ENCODE peak calls at places on chromosomes 13 and 19, in six cellular contexts. C, Z, P, R, E and V are unnamed samples.

GRCh38 chr13:79710376-79710775 is 229.4 kb downstream of the NDFIP2 start:
- DNase-seq in C (no peak), Z (no peak), P (peak), R (no peak), E (no peak), V (no peak)

GRCh38 chr19:20367811-20368294 is 197.7 kb downstream of the ZNF737 start:
- DNase-seq in C (no peak), Z (no peak), P (no peak), R (no peak), E (no peak), V (no peak)

GRCh38 chr19:33438016-33438671 is 64.6 kb downstream of the CEBPG start:
- DNase-seq in C (peak), Z (no peak), P (peak), R (no peak), E (no peak), V (no peak)

GRCh38 chr19:37778613-37779138 is 710 bp downstream of the ZNF573 start:
- DNase-seq in C (no peak), Z (no peak), P (peak), R (no peak), E (peak), V (peak)

GRCh38 chr19:30444686-30445232 is 72.6 kb downstream of the ZNF536 start:
- DNase-seq in C (no peak), Z (no peak), P (no peak), R (no peak), E (no peak), V (no peak)

GRCh38 chr19:43351998-43352746 is 1.3 kb upstream of the CD177 start:
- DNase-seq in C (no peak), Z (no peak), P (no peak), R (no peak), E (no peak), V (no peak)

GRCh38 chr19:13637664-13638063 is 126.7 kb upstream of the MRI1 start:
- DNase-seq in C (no peak), Z (no peak), P (peak), R (no peak), E (no peak), V (no peak)

GRCh38 chr19:8259922-8260247 is 48.3 kb downstream of the CD320 start:
- DNase-seq in C (no peak), Z (no peak), P (no peak), R (no peak), E (no peak), V (no peak)

GRCh38 chr19:33639034-33639681 is 17.4 kb downstream of the CHST8 start:
- DNase-seq in C (no peak), Z (no peak), P (no peak), R (no peak), E (no peak), V (no peak)

GRCh38 chr13:74062933-74063332 is 71.3 kb downstream of the KLF12 start:
- DNase-seq in C (peak), Z (no peak), P (peak), R (peak), E (no peak), V (peak)

GRCh38 chr13:36559388-36559787 is 114.4 kb upstream of the SERTM1 start:
- DNase-seq in C (no peak), Z (no peak), P (no peak), R (no peak), E (no peak), V (no peak)

GRCh38 chr19:12913871-12914690 is 5.0 kb downstream of the SYCE2 start:
- DNase-seq in C (no peak), Z (no peak), P (peak), R (peak), E (peak), V (peak)

GRCh38 chr13:97849305-97849704 is 104.2 kb upstream of the IPO5 start:
- DNase-seq in C (no peak), Z (no peak), P (peak), R (no peak), E (peak), V (no peak)

GRCh38 chr13:97223711-97224461 is 1.8 kb downstream of the MBNL2 start:
- DNase-seq in C (peak), Z (peak), P (peak), R (peak), E (peak), V (peak)

GRCh38 chr19:38095411-38096308 is 128.4 kb downstream of the DPF1 start:
- DNase-seq in C (peak), Z (peak), P (peak), R (peak), E (peak), V (peak)

GRCh38 chr19:58196911-58197616 is 14.2 kb downstream of the ZNF274 start:
- DNase-seq in C (no peak), Z (no peak), P (no peak), R (no peak), E (peak), V (no peak)

GRCh38 chr19:49431330-49431749 is 6.2 kb downstream of the GFY start:
- DNase-seq in C (no peak), Z (no peak), P (no peak), R (no peak), E (no peak), V (no peak)

GRCh38 chr13:42996584-42996983 is 4.5 kb upstream of the EPSTI1 start:
- DNase-seq in C (no peak), Z (no peak), P (peak), R (no peak), E (peak), V (no peak)

GRCh38 chr13:52344108-52344507 is 61.9 kb downstream of the THSD1 start:
- DNase-seq in C (no peak), Z (no peak), P (peak), R (no peak), E (no peak), V (no peak)

GRCh38 chr13:25881136-25881926 is 170.5 kb downstream of the SHISA2 start:
- DNase-seq in C (no peak), Z (no peak), P (no peak), R (no peak), E (no peak), V (no peak)

GRCh38 chr13:96165840-96166239 is 75.9 kb downstream of the HS6ST3 start:
- DNase-seq in C (no peak), Z (no peak), P (no peak), R (no peak), E (no peak), V (no peak)

GRCh38 chr19:34881982-34882381 is 44.7 kb upstream of the ZNF30 start:
- DNase-seq in C (no peak), Z (no peak), P (peak), R (no peak), E (peak), V (no peak)

GRCh38 chr13:98796798-98797197 is 44.3 kb upstream of the SLC15A1 start:
- DNase-seq in C (no peak), Z (no peak), P (no peak), R (no peak), E (no peak), V (no peak)

GRCh38 chr19:47239610-47240296 is 8.8 kb upstream of the BBC3 start:
- DNase-seq in C (no peak), Z (peak), P (peak), R (no peak), E (no peak), V (peak)

GRCh38 chr19:31096047-31096446 is 253.2 kb downstream of the TSHZ3 start:
- DNase-seq in C (peak), Z (no peak), P (no peak), R (no peak), E (no peak), V (no peak)

GRCh38 chr19:41882568-41883462 is at the start of gene ARHGEF1:
- DNase-seq in C (peak), Z (peak), P (peak), R (no peak), E (no peak), V (peak)

GRCh38 chr19:50357178-50358100 is 8.0 kb downstream of the NAPSA start:
- DNase-seq in C (peak), Z (peak), P (peak), R (peak), E (peak), V (peak)

GRCh38 chr13:112245179-112245724 is 130.9 kb upstream of the SPACA7 start:
- DNase-seq in C (no peak), Z (no peak), P (no peak), R (no peak), E (no peak), V (no peak)

GRCh38 chr19:17482877-17483604 is 12.7 kb downstream of the SLC27A1 start:
- DNase-seq in C (no peak), Z (no peak), P (no peak), R (no peak), E (no peak), V (no peak)